ENCODE peak calls at places on chromosomes 7 and 10, in eight cellular contexts. K is CD4-positive, alpha-beta memory T cell; F is anterior cingulate cortex; G is CD8-positive, alpha-beta T cell; D is nucleus accumbens; E is IMR-90; X is mesenchymal stem cell; B is fibroblast of the aortic adventitia. R is an unnamed sample.

GRCh38 chr7:27424231-27424630 is 181.6 kb downstream of the EVX1 start:
- DNase-seq in E (no peak), F (no peak), B (no peak), K (no peak), G (no peak), D (no peak), X (no peak), R (no peak)

GRCh38 chr7:75531359-75531821 is 39.3 kb downstream of the SPDYE5 start:
- DNase-seq in B (no peak), X (peak), D (no peak), G (no peak), K (no peak), E (peak), F (no peak), R (no peak)

GRCh38 chr7:82443044-82443800 is at the start of gene CACNA2D1:
- DNase-seq in D (peak), G (no peak), E (no peak), K (no peak), F (peak), B (peak), X (no peak), R (no peak)

GRCh38 chr7:70006411-70006920 is 408.2 kb downstream of the AUTS2 start:
- DNase-seq in B (no peak), G (no peak), F (no peak), X (no peak), D (no peak), K (no peak), E (no peak), R (no peak)

GRCh38 chr7:101816499-101817030 is 861 bp upstream of the CUX1 start:
- DNase-seq in X (peak), F (peak), E (peak), K (peak), B (no peak), G (no peak), D (peak), R (peak)

GRCh38 chr7:123571684-123572083 is 14.1 kb upstream of the NDUFA5 start:
- DNase-seq in X (peak), E (peak), B (no peak), G (no peak), F (no peak), K (no peak), D (no peak), R (no peak)

GRCh38 chr7:55733584-55733983 is 129.0 kb downstream of the SEPTIN14 start:
- DNase-seq in X (no peak), B (peak), F (no peak), D (no peak), G (no peak), E (peak), K (no peak), R (no peak)

GRCh38 chr7:128691227-128691626 is 19.1 kb downstream of the GARIN1A start:
- DNase-seq in X (no peak), K (no peak), D (no peak), E (no peak), F (no peak), B (no peak), G (no peak), R (no peak)

GRCh38 chr7:42910306-42910705 is 1.6 kb downstream of the C7orf25 start:
- DNase-seq in X (no peak), D (peak), G (no peak), K (no peak), E (no peak), B (no peak), F (no peak), R (no peak)

GRCh38 chr10:132113766-132114365 is 48.1 kb downstream of the JAKMIP3 start:
- DNase-seq in K (no peak), F (no peak), G (no peak), X (no peak), D (peak), B (no peak), E (no peak), R (no peak)

GRCh38 chr10:131083915-131084790 is 227.4 kb downstream of the TCERG1L start:
- DNase-seq in X (no peak), K (no peak), B (no peak), E (no peak), D (no peak), G (no peak), F (no peak), R (no peak)

GRCh38 chr7:27863866-27864265 is 123.9 kb downstream of the TAX1BP1 start:
- DNase-seq in X (no peak), F (no peak), G (no peak), D (no peak), B (no peak), E (peak), K (no peak), R (no peak)

GRCh38 chr7:6416516-6417145 is 31.1 kb downstream of the DAGLB start:
- DNase-seq in F (no peak), X (peak), B (no peak), D (no peak), G (no peak), E (peak), K (no peak), R (no peak)

GRCh38 chr10:119456435-119456810 is 86.1 kb downstream of the RGS10 start:
- DNase-seq in B (no peak), X (no peak), G (no peak), D (no peak), E (no peak), K (no peak), F (no peak), R (no peak)

GRCh38 chr10:6133331-6134098 is 44.7 kb downstream of the RBM17 start:
- DNase-seq in E (no peak), D (no peak), F (peak), K (no peak), G (no peak), X (no peak), B (no peak), R (no peak)

GRCh38 chr7:108358553-108358952 is 97.7 kb downstream of the NRCAM start:
- DNase-seq in B (peak), D (no peak), G (no peak), K (no peak), F (no peak), E (peak), X (peak), R (no peak)

GRCh38 chr7:39265912-39266591 is 288.3 kb downstream of the POU6F2 start:
- DNase-seq in G (no peak), X (no peak), K (no peak), D (no peak), B (no peak), F (no peak), E (no peak), R (no peak)

GRCh38 chr7:36277247-36277542 is 112.5 kb upstream of the ANLN start:
- DNase-seq in F (no peak), B (no peak), K (no peak), X (no peak), D (no peak), E (no peak), G (peak), R (no peak)

GRCh38 chr7:73717991-73718405 is 1.5 kb downstream of the STX1A start:
- DNase-seq in G (peak), X (peak), E (peak), K (peak), D (no peak), F (peak), B (peak), R (peak)

GRCh38 chr10:16992611-16993119 is 136.9 kb downstream of the CUBN start:
- DNase-seq in E (no peak), D (no peak), X (no peak), F (no peak), B (peak), K (no peak), G (no peak), R (no peak)

GRCh38 chr10:42637648-42638052 is 720 bp downstream of the ZNF33B start:
- DNase-seq in D (no peak), E (no peak), B (no peak), F (no peak), X (peak), G (no peak), K (no peak), R (no peak)

GRCh38 chr10:72171175-72171630 is 44.6 kb upstream of the ANAPC16 start:
- DNase-seq in B (peak), G (no peak), F (no peak), X (peak), E (peak), K (no peak), D (no peak), R (no peak)

GRCh38 chr7:155422599-155423336 is 35.2 kb upstream of the EN2 start:
- DNase-seq in E (no peak), D (no peak), X (no peak), G (no peak), K (no peak), F (no peak), B (no peak), R (no peak)

GRCh38 chr10:49034925-49035324 is 80.4 kb downstream of the VSTM4 start:
- DNase-seq in G (no peak), D (no peak), F (no peak), X (no peak), K (no peak), B (no peak), E (no peak), R (no peak)

GRCh38 chr7:122010116-122010515 is 133.9 kb downstream of the AASS start:
- DNase-seq in E (no peak), B (no peak), G (no peak), X (no peak), K (no peak), D (no peak), F (no peak), R (no peak)

GRCh38 chr10:91745086-91745831 is 53.0 kb upstream of the TNKS2 start:
- DNase-seq in X (peak), B (peak), D (no peak), G (no peak), F (no peak), E (no peak), K (no peak), R (no peak)

GRCh38 chr7:31075006-31075405 is 22.9 kb downstream of the ADCYAP1R1 start:
- DNase-seq in B (no peak), K (no peak), X (no peak), D (no peak), G (no peak), F (no peak), E (no peak), R (no peak)

GRCh38 chr7:28921822-28922221 is 36.3 kb downstream of the TRIL start:
- DNase-seq in K (peak), B (peak), D (no peak), E (peak), X (peak), G (peak), F (peak), R (peak)

GRCh38 chr10:90857635-90858488 is at the start of gene HTR7:
- DNase-seq in D (peak), X (peak), B (no peak), F (peak), G (peak), E (peak), K (peak), R (peak)

GRCh38 chr7:139629392-139630082 is 106.1 kb downstream of the CLEC2L start:
- DNase-seq in B (no peak), F (no peak), K (no peak), E (no peak), G (peak), X (no peak), D (no peak), R (no peak)

GRCh38 chr10:80805343-80806020 is 267.8 kb downstream of the SH2D4B start:
- DNase-seq in X (no peak), F (no peak), K (no peak), G (no peak), E (no peak), B (no peak), D (no peak), R (no peak)

GRCh38 chr10:60869916-60870728 is 73.9 kb downstream of the RHOBTB1 start:
- DNase-seq in G (no peak), E (no peak), B (no peak), X (no peak), K (no peak), D (no peak), F (no peak), R (no peak)

GRCh38 chr10:19572056-19572455 is 244.2 kb upstream of the PLXDC2 start:
- DNase-seq in X (peak), B (no peak), K (no peak), G (no peak), F (no peak), D (no peak), E (no peak), R (no peak)

GRCh38 chr10:77877461-77878344 is 48.9 kb downstream of the DLG5 start:
- DNase-seq in D (no peak), X (peak), G (peak), B (peak), K (peak), E (peak), F (no peak), R (no peak)

GRCh38 chr10:132676193-132676891 is 109.6 kb downstream of the NKX6-2 start:
- DNase-seq in G (no peak), X (no peak), D (no peak), K (no peak), E (no peak), B (no peak), F (no peak), R (no peak)

GRCh38 chr10:69734797-69735468 is 66.8 kb upstream of the COL13A1 start:
- DNase-seq in G (no peak), K (no peak), X (no peak), F (no peak), D (no peak), E (no peak), B (no peak), R (no peak)

GRCh38 chr10:93841930-93842329 is 51.8 kb upstream of the SLC35G1 start:
- DNase-seq in B (no peak), K (no peak), X (no peak), D (no peak), F (no peak), G (no peak), E (no peak), R (no peak)